ENCODE peak calls at places on chromosomes 13 and 19, in eight cellular contexts. E, A, R, G, Y, J, H and W are unnamed samples. For H3K4me1, the result is how much of the 10 kb centered on the place peaks cover.

GRCh38 chr19:518292-519231 is 11.3 kb downstream of the TPGS1 start:
- DNase-seq in Y (no peak), H (peak), J (no peak), R (no peak), E (peak), A (no peak), G (no peak), W (peak)

GRCh38 chr13:32318072-32318471 is 2.8 kb downstream of the BRCA2 start:
- DNase-seq in H (no peak), J (no peak), E (no peak), A (no peak), Y (no peak), G (no peak), R (no peak), W (no peak)

GRCh38 chr13:79456051-79456450 is 24.9 kb upstream of the NDFIP2 start:
- DNase-seq in R (no peak), Y (no peak), A (no peak), J (no peak), H (no peak), E (no peak), G (no peak), W (no peak)

GRCh38 chr13:31797154-31797775 is 57.9 kb downstream of the RXFP2 start:
- DNase-seq in J (peak), Y (no peak), G (no peak), R (no peak), H (peak), E (peak), A (peak), W (peak)

GRCh38 chr13:99357149-99357596 is 50.0 kb upstream of the GPR183 start:
- DNase-seq in R (no peak), H (peak), J (no peak), A (no peak), E (no peak), G (no peak), Y (no peak), W (no peak)

GRCh38 chr19:24086974-24087595 is at the start of gene ZNF254:
- DNase-seq in A (peak), J (peak), H (peak), G (peak), Y (peak), R (peak), E (peak), W (peak)

GRCh38 chr13:100214886-100215285 is 126.0 kb downstream of the PCCA start:
- DNase-seq in G (no peak), R (no peak), E (no peak), Y (no peak), A (peak), J (no peak), H (peak), W (no peak)

GRCh38 chr19:38425810-38426466 is at the start of gene RASGRP4:
- DNase-seq in Y (peak), R (no peak), G (peak), H (no peak), E (no peak), A (no peak), J (no peak), W (no peak)

GRCh38 chr19:17902701-17903100 is 30.1 kb upstream of the CCDC124 start:
- DNase-seq in R (no peak), G (no peak), Y (no peak), J (no peak), H (peak), A (no peak), E (no peak), W (no peak)

GRCh38 chr13:22940736-22941135 is 240.0 kb upstream of the SGCG start:
- DNase-seq in H (no peak), Y (no peak), G (no peak), A (no peak), E (no peak), R (no peak), J (no peak), W (no peak)

GRCh38 chr19:16116067-16116466 is 4.4 kb downstream of the RAB8A start:
- DNase-seq in E (no peak), R (no peak), Y (no peak), H (no peak), A (no peak), J (no peak), G (no peak), W (peak)

GRCh38 chr13:107222619-107223018 is 654.7 kb upstream of the ARGLU1 start:
- DNase-seq in G (no peak), Y (no peak), R (no peak), E (no peak), A (no peak), H (no peak), J (no peak), W (no peak)

GRCh38 chr13:77893066-77893465 is 25.6 kb downstream of the EDNRB start:
- DNase-seq in Y (no peak), J (no peak), A (no peak), E (no peak), G (no peak), R (no peak), H (no peak), W (no peak)

GRCh38 chr13:67520886-67521285 is 290.8 kb upstream of the PCDH9 start:
- DNase-seq in G (no peak), A (no peak), Y (no peak), J (no peak), E (no peak), H (no peak), R (no peak), W (no peak)

GRCh38 chr13:43874512-43875092 is 4.9 kb downstream of the CCDC122 start:
- DNase-seq in J (peak), R (no peak), E (no peak), A (peak), H (peak), G (no peak), Y (no peak), W (peak)

GRCh38 chr13:30739646-30740642 is 4.6 kb downstream of the ALOX5AP start:
- DNase-seq in A (peak), G (no peak), J (no peak), Y (peak), R (no peak), E (peak), H (peak), W (peak)

GRCh38 chr13:113176822-113177221 is 18.4 kb downstream of the PROZ start:
- DNase-seq in H (no peak), E (no peak), R (no peak), G (no peak), J (no peak), A (no peak), Y (no peak), W (no peak)

GRCh38 chr19:34364830-34365462 is at the start of gene GPI:
- DNase-seq in G (peak), J (peak), H (peak), R (peak), A (peak), E (peak), Y (peak), W (peak)

GRCh38 chr19:6580313-6580712 is 10.6 kb downstream of the CD70 start:
- DNase-seq in R (no peak), E (no peak), H (peak), G (no peak), J (no peak), Y (no peak), A (peak), W (no peak)

GRCh38 chr13:41420146-41420545 is 37.2 kb upstream of the RGCC start:
- DNase-seq in R (no peak), H (no peak), E (no peak), Y (no peak), G (no peak), A (no peak), J (no peak), W (no peak)

GRCh38 chr19:6963937-6964336 is 57.3 kb downstream of the MBD3L2B start:
- DNase-seq in H (no peak), R (peak), J (no peak), G (no peak), E (no peak), Y (peak), A (no peak), W (no peak)

GRCh38 chr13:114067886-114068722 is 64.3 kb downstream of the RASA3 start:
- DNase-seq in R (no peak), G (no peak), H (no peak), A (no peak), Y (peak), J (no peak), E (no peak), W (peak)

GRCh38 chr19:30314805-30315155 is 57.4 kb upstream of the ZNF536 start:
- DNase-seq in R (no peak), E (no peak), G (no peak), J (no peak), A (no peak), H (no peak), Y (no peak), W (no peak)

GRCh38 chr13:64305246-64305645 is 2889.6 kb upstream of the PCDH20 start:
- DNase-seq in R (no peak), J (no peak), E (no peak), G (no peak), H (peak), Y (no peak), A (no peak), W (no peak)

GRCh38 chr13:99993660-99994455 is 12.3 kb downstream of the ZIC2 start:
- DNase-seq in G (no peak), R (no peak), J (no peak), A (no peak), E (peak), Y (no peak), H (no peak), W (no peak)

GRCh38 chr19:56958428-56958827 is 117.9 kb upstream of the PEG3 start:
- DNase-seq in R (no peak), H (no peak), G (no peak), Y (no peak), E (no peak), A (no peak), J (no peak), W (no peak)

DNA sequence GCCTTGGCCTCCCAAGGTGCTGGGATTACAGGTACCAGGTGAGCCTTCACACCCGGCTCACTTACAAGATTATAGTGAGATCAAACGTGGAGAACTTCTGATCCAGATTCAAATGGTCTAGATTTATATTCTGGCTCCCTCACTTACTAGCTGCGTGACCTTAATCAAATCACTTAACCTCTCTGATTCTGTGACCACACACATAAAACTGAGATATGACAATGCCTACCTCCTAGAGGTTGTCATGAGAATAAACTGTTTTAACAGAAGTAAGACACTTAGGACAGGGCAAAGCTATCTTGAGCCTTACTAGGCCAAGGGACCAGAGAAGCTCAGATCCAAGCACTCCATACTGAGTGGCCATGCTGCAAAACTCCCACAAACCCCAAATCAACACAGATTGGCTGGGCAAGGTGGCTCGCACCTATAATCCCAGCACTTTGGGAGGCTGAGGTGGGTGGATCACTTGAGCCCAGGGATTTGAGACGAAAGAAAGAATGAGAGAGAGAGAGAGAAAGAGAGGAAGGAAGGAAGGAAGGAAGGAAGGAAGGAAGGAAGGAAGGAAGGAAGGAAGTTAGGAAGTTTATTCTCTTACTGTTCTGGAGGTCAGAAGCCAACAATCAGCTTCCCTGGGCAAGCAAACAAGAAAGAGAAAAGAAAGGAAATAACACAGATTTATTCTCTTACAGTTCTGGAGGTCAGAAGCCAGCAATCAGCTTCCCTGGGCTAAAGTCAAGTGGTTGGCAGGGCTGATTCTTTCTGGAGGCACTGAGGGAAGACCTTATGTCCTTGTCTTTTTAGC is 46.1 kb upstream of the MAP3K10 start:
- DNase-seq in A (no peak), H (no peak), G (no peak), Y (no peak), R (no peak), J (no peak), E (no peak), W (no peak)
- H3K4me1 ChIP-seq in A (under half), H (under half), G (under half), Y (under half), R (under half), J (under half), E (under half), W (under half)

DNA sequence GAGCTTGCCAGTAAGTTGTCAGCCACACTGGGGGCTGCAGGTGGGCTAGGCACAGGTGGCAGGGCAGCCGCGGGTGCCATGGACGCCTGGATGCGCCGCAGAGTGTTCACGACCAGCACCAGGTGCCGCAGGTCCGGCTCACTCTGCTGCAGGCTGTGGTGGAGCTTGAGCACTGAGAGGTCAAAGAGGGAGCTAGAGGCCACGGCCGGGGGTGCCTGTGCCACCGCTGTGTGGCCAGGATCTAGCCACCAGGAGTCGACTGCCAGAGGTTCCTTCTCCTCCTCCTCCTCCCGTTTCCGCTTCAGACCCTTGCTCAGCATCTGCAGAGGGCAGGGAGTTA is 2.6 kb downstream of the SERTAD1 start:
- DNase-seq in A (no peak), H (no peak), R (no peak), J (no peak), G (no peak), Y (no peak), E (no peak), W (no peak)
- H3K4me3 ChIP-seq in A (no peak), H (no peak), R (no peak), J (no peak), G (no peak), Y (no peak), E (no peak), W (no peak)

GRCh38 chr19:55468054-55468393 is 3.5 kb upstream of the C19orf85 start:
- DNase-seq in Y (no peak), G (no peak), R (no peak), J (no peak), E (no peak), A (no peak), H (no peak), W (no peak)
- TF ChIP-seq CTCF in Y (no peak), G (no peak), R (no peak), J (no peak), E (no peak), A (peak), H (no peak), W (no peak)

GRCh38 chr19:11138659-11139526 is 16.7 kb downstream of the SPC24 start:
- DNase-seq in G (peak), E (peak), Y (peak), H (peak), A (peak), J (peak), R (peak), W (peak)
- H3K4me1 ChIP-seq in G (under half), E (under half), Y (under half), H (under half), A (half or more), J (under half), R (under half), W (under half)

GRCh38 chr13:21757721-21758120 is 86.8 kb downstream of the FGF9 start:
- DNase-seq in Y (no peak), A (no peak), H (no peak), G (no peak), E (no peak), J (no peak), R (no peak), W (no peak)

GRCh38 chr13:21762512-21762911 is 91.6 kb downstream of the FGF9 start:
- DNase-seq in J (no peak), A (no peak), H (no peak), R (no peak), Y (no peak), E (no peak), G (no peak), W (no peak)

GRCh38 chr13:21759503-21759902 is 88.6 kb downstream of the FGF9 start:
- DNase-seq in E (no peak), G (no peak), R (no peak), Y (no peak), J (no peak), A (no peak), H (no peak), W (no peak)

GRCh38 chr13:21759911-21760310 is 89.0 kb downstream of the FGF9 start:
- DNase-seq in E (no peak), G (no peak), J (no peak), A (no peak), H (no peak), Y (no peak), R (no peak), W (no peak)
- H3K4me3 ChIP-seq in E (no peak), G (no peak), J (no peak), A (no peak), H (no peak), Y (no peak), R (no peak), W (no peak)

DNA sequence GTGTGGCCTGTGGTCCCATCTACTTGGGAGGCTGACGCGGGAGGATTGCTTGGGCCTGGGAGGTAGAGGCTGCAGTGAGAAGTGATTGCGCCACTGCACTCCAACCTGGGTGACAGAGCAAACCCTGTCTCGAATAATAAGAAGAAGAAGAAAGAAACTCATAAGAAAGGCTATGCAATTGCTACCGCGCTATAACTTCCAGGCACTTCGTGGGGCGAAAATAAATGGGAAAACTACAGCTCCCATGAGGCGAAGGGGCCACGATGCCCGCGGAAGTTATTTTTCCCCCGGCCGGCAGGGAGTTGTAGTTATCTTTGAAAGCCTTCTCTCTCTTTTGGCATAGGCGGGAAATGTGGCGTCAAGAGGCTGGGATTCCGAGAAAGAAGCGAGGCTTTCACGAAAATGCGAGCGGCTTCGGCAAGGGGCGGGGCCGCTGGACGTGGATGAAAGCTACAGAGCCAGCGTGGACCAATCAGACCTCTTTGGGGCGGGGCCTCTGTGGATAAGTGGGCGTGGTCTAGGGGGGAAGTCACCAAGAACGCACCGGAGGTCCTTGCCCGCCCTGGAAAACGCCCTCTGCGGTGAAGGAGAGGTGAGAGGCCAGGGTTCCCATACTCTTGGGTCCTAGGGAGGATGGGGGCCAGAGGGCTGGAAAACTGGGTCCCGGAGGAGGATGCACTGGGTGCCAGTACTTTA is at the start of gene NUCB1:
- DNase-seq in Y (peak), R (peak), J (peak), E (peak), G (peak), A (peak), H (peak), W (peak)
- TF ChIP-seq CTCF in Y (no peak), R (peak), J (peak), E (peak), G (no peak), A (no peak), H (peak), W (peak)

DNA sequence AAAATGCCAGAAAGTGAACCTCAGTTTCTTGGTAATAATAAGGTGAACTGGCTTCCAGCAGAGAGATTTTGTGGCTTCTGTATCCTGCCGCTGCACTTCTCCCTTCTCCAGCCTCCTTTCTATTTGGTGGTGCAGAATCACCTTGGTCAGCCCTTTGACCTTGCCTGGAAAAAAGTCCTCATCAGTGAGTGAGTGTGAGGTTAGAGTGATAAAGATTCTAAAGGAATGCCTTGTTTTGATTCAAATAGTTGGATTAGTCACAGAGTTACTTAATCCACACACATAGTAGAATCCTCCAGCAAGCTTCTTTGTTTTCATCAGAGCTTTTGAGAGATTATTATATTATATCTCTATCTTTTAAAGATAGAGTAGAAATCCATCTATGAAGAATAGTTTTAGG is 140.9 kb downstream of the KCNRG start:
- DNase-seq in H (peak), A (no peak), Y (no peak), R (no peak), G (no peak), E (no peak), J (no peak), W (no peak)
- H3K4me1 ChIP-seq in H (under half), A (under half), Y (under half), R (under half), G (under half), E (under half), J (under half), W (under half)

DNA sequence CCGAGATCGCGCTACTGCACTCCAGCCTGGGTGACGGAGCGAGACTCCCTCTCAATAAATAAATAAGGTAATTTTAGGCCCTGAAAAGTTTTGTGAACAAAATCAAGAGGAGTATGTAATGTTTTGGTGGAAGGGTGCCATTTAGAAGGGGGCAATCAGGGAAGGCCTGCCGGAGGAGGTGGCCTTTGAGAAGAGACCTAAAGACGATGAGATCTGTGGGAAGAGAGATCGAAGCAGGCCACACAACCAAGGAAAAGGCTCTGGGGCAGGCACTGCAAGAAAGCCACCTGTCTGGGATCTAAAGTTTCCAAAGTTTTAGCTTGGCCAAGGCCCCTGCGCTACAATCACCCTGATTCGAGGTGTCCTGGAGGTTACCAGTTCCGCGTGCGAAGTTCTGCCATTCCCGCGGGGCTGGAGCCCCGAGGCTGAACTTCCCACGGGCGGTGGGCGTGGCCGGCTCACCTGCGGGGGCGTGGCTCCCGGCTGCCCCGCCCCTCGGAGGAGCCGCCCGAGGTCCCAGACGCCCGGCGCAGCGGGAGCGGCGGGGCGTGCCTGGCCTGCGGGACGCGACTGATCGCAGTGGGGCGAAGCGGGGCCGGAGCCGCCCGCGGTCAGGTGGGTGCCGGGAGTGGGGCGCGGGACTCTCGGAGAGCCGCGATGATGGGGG is at the start of gene KLC3:
- DNase-seq in R (no peak), J (peak), E (peak), G (peak), H (no peak), Y (peak), A (peak), W (peak)
- H3K4me3 ChIP-seq in R (no peak), J (peak), E (peak), G (peak), H (no peak), Y (peak), A (peak), W (peak)

GRCh38 chr19:8528500-8528899 is 14.5 kb upstream of the ZNF414 start:
- DNase-seq in J (no peak), H (no peak), A (no peak), E (no peak), Y (no peak), R (no peak), G (no peak), W (no peak)

GRCh38 chr19:8529369-8530006 is 15.5 kb upstream of the ZNF414 start:
- DNase-seq in J (no peak), H (no peak), E (no peak), R (no peak), Y (no peak), A (no peak), G (no peak), W (no peak)

GRCh38 chr19:8530061-8530679 is 16.2 kb upstream of the ZNF414 start:
- DNase-seq in G (no peak), Y (no peak), E (no peak), R (no peak), H (no peak), J (no peak), A (no peak), W (no peak)

GRCh38 chr19:8526345-8527062 is 12.5 kb upstream of the ZNF414 start:
- DNase-seq in E (peak), J (peak), R (peak), G (peak), A (peak), H (peak), Y (peak), W (peak)

GRCh38 chr19:8525401-8525684 is 11.4 kb upstream of the ZNF414 start:
- DNase-seq in Y (no peak), E (no peak), A (no peak), J (no peak), R (no peak), H (no peak), G (no peak), W (no peak)
- TF ChIP-seq CTCF in Y (no peak), E (peak), A (no peak), J (peak), R (peak), H (peak), G (no peak), W (peak)